ENCODE peak calls at places on chromosomes 6 and 20, in ten cellular contexts. K is tibial artery; G is uterus; B is ovary; C is aorta; Q is body of pancreas; A is CD8-positive, alpha-beta memory T cell; W is caudate nucleus; J is CD4-positive, alpha-beta T cell; Y is ascending aorta. R is an unnamed sample.

GRCh38 chr6:12296255-12296573 is 6.1 kb downstream of the EDN1 start:
- DNase-seq in K (peak; percentile 78), G (no peak), B (no peak), C (peak; percentile 59), Q (peak; percentile 35), A (no peak), W (no peak), J (no peak), Y (no peak), R (no peak)

GRCh38 chr6:12751694-12752304 is 35.2 kb downstream of the PHACTR1 start:
- DNase-seq in K (no peak), G (no peak), B (peak; percentile 46), C (peak; percentile 61), Q (peak; percentile 54), A (no peak), W (no peak), J (no peak), Y (no peak), R (no peak)

GRCh38 chr6:5701086-5701661 is 305.6 kb downstream of the NRN1 start:
- DNase-seq in K (no peak), G (no peak), B (no peak), C (no peak), Q (no peak), A (no peak), W (no peak), J (no peak), Y (no peak), R (no peak)

GRCh38 chr6:3744211-3744900 is 7.2 kb downstream of the PXDC1 start:
- DNase-seq in K (peak; percentile 73), G (peak; percentile 18), B (peak; percentile 40), C (peak; percentile 64), Q (no peak), A (no peak), W (no peak), J (no peak), Y (no peak), R (no peak)

GRCh38 chr20:1469925-1470571 is 3.4 kb upstream of the NSFL1C start:
- DNase-seq in K (peak; percentile 90), G (peak; percentile 51), B (peak; percentile 66), C (peak; percentile 93), Q (peak; percentile 95), A (no peak), W (no peak), J (no peak), Y (peak; percentile 59), R (no peak)

GRCh38 chr6:127606131-127606562 is 29.2 kb downstream of the C6orf58 start:
- DNase-seq in K (no peak), G (no peak), B (peak; percentile 28), C (no peak), Q (no peak), A (no peak), W (no peak), J (no peak), Y (no peak), R (no peak)

GRCh38 chr20:40646321-40647212 is 42.5 kb downstream of the MAFB start:
- DNase-seq in K (no peak), G (no peak), B (no peak), C (no peak), Q (no peak), A (no peak), W (no peak), J (no peak), Y (no peak), R (no peak)

GRCh38 chr6:73180718-73181619 is 44.3 kb downstream of the KHDC1L start:
- DNase-seq in K (no peak), G (no peak), B (no peak), C (no peak), Q (peak; percentile 21), A (peak; percentile 31), W (no peak), J (no peak), Y (no peak), R (no peak)

GRCh38 chr6:126773122-126773805 is 345.2 kb upstream of the RSPO3 start:
- DNase-seq in K (no peak), G (no peak), B (no peak), C (no peak), Q (no peak), A (no peak), W (no peak), J (no peak), Y (no peak), R (no peak)

GRCh38 chr6:40343318-40343886 is 243.8 kb downstream of the LRFN2 start:
- DNase-seq in K (peak; percentile 57), G (no peak), B (no peak), C (no peak), Q (no peak), A (no peak), W (no peak), J (no peak), Y (no peak), R (no peak)

GRCh38 chr20:43744966-43745733 is 18.3 kb upstream of the GTSF1L start:
- DNase-seq in K (no peak), G (no peak), B (no peak), C (no peak), Q (peak; percentile 18), A (no peak), W (no peak), J (no peak), Y (no peak), R (no peak)

GRCh38 chr20:20843982-20844381 is 131.5 kb upstream of the RALGAPA2 start:
- DNase-seq in K (no peak), G (no peak), B (no peak), C (no peak), Q (no peak), A (no peak), W (no peak), J (no peak), Y (no peak), R (no peak)

GRCh38 chr6:35385457-35386202 is 43.3 kb downstream of the PPARD start:
- DNase-seq in K (no peak), G (no peak), B (peak; percentile 77), C (peak; percentile 37), Q (no peak), A (no peak), W (no peak), J (no peak), Y (no peak), R (no peak)

GRCh38 chr6:1623769-1624070 is 14.0 kb downstream of the FOXC1 start:
- DNase-seq in K (no peak), G (no peak), B (no peak), C (no peak), Q (no peak), A (no peak), W (no peak), J (no peak), Y (no peak), R (no peak)
- H3K27ac ChIP-seq in K (peak overlapping the region; percentile 98), G (no peak overlapping the region), B (no peak overlapping the region), C (peak overlapping the region; percentile 99), Q (no peak overlapping the region), A (no peak overlapping the region), W (no peak overlapping the region), J (no peak overlapping the region), Y (peak overlapping the region; percentile 96), R (peak overlapping the region; percentile 57)

DNA sequence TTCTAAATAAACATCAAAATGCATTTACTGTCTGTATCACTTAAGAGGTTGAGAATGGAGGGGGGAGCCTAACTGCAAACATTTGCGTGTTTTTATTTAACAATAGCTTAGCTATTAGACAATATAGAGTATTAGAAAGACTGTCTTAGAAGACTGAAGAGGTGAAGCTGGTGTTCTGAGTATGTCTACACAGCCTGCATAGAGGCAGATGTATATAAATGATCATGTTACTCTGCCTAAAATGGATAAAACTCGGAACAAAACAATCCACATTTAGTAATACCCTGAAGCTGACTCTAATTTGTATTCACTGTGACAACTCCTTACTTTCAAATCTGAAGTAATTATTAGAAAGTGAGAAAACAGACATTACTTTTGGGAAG is 181.9 kb downstream of the GMPR start:
- DNase-seq in K (no peak), G (no peak), B (no peak), C (no peak), Q (no peak), A (no peak), W (no peak), J (no peak), Y (no peak), R (no peak)
- H3K27ac ChIP-seq in K (peak overlapping the region; percentile 61), G (peak overlapping the region; percentile 66), B (no peak overlapping the region), C (no peak overlapping the region), Q (peak overlapping the region; percentile 44), A (peak overlapping the region; percentile 94), W (no peak overlapping the region), J (peak overlapping the region; percentile 62), Y (no peak overlapping the region), R (peak overlapping the region; percentile 29)

DNA sequence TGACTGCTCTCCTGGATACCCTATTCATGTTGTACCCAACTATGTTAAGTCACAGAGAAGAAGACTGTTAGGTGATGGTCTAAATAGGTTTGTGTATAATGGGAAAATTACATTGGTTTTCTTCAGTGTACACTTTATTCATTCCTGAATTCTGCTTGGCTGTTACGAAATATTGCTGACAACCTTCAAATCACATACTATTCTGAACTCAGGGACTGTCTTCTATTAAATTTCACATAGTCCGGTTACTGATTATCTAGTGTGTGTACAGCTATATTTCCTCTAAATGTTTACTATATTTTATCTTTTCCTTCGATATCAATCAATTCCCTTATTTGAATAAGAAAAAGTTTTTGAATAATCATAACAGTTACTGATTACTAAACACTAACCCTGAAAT is 1090.3 kb upstream of the CITED2 start:
- DNase-seq in K (no peak), G (no peak), B (no peak), C (no peak), Q (no peak), A (no peak), W (no peak), J (no peak), Y (no peak), R (no peak)
- H3K27ac ChIP-seq in K (peak overlapping the region; percentile 73), G (no peak overlapping the region), B (no peak overlapping the region), C (no peak overlapping the region), Q (no peak overlapping the region), A (no peak overlapping the region), W (no peak overlapping the region), J (no peak overlapping the region), Y (no peak overlapping the region), R (no peak overlapping the region)

GRCh38 chr20:62020935-62021701 is 44.6 kb downstream of the TAF4 start:
- DNase-seq in K (no peak), G (peak; percentile 31), B (peak; percentile 79), C (peak; percentile 72), Q (peak; percentile 76), A (no peak), W (peak; percentile 3), J (no peak), Y (no peak), R (no peak)
- H3K27ac ChIP-seq in K (no peak overlapping the region), G (no peak overlapping the region), B (no peak overlapping the region), C (no peak overlapping the region), Q (no peak overlapping the region), A (no peak overlapping the region), W (no peak overlapping the region), J (no peak overlapping the region), Y (no peak overlapping the region), R (no peak overlapping the region)

GRCh38 chr6:2414885-2415523 is 169.6 kb upstream of the GMDS start:
- DNase-seq in K (no peak), G (no peak), B (no peak), C (no peak), Q (no peak), A (no peak), W (no peak), J (no peak), Y (no peak), R (no peak)
- H3K27ac ChIP-seq in K (peak overlapping the region; percentile 43), G (no peak overlapping the region), B (no peak overlapping the region), C (peak overlapping the region; percentile 47), Q (no peak overlapping the region), A (no peak overlapping the region), W (no peak overlapping the region), J (no peak overlapping the region), Y (peak overlapping the region; percentile 40), R (no peak overlapping the region)